ENCODE peak calls at places on chromosomes 7 and 10, in six cellular contexts. I is H1, V is K562, G is GM12878, U is HepG2, X is GM12891. E is an unnamed sample.

GRCh38 chr10:91935886-91936285 is 12.3 kb downstream of the BTAF1 start:
- DNase-seq in I (no peak), V (no peak), G (no peak), U (no peak), X (no peak), E (no peak)

GRCh38 chr10:61567729-61568128 is 95.0 kb upstream of the CABCOCO1 start:
- DNase-seq in I (no peak), V (no peak), G (no peak), U (no peak), X (no peak), E (no peak)

GRCh38 chr10:4981722-4982471 is 18.7 kb downstream of the AKR1C1 start:
- DNase-seq in I (peak), V (peak), G (no peak), U (peak), X (no peak), E (no peak)

GRCh38 chr10:88245974-88246511 is 337.1 kb downstream of the RNLS start:
- DNase-seq in I (no peak), V (no peak), G (no peak), U (no peak), X (no peak), E (no peak)

GRCh38 chr7:28813238-28813962 is 144.7 kb downstream of the TRIL start:
- DNase-seq in I (no peak), V (no peak), G (peak), U (no peak), X (no peak), E (no peak)

GRCh38 chr7:45259966-45260646 is 102.5 kb downstream of the RAMP3 start:
- DNase-seq in I (peak), V (peak), G (no peak), U (peak), X (peak), E (peak)

GRCh38 chr7:30206466-30206865 is 71.7 kb downstream of the MTURN start:
- DNase-seq in I (no peak), V (no peak), G (no peak), U (no peak), X (no peak), E (no peak)

GRCh38 chr10:16950686-16951681 is 133.8 kb upstream of the RSU1 start:
- DNase-seq in I (peak), V (peak), G (no peak), U (no peak), X (no peak), E (no peak)

GRCh38 chr7:107622429-107622828 is 38.2 kb upstream of the SLC26A4 start:
- DNase-seq in I (no peak), V (no peak), G (no peak), U (no peak), X (no peak), E (no peak)

GRCh38 chr7:126791306-126791705 is 461.4 kb downstream of the GRM8 start:
- DNase-seq in I (no peak), V (no peak), G (no peak), U (no peak), X (no peak), E (no peak)

GRCh38 chr7:30927559-30927958 is 15.9 kb downstream of the AQP1 start:
- DNase-seq in I (no peak), V (no peak), G (no peak), U (no peak), X (no peak), E (no peak)

GRCh38 chr7:45457591-45457990 is 116.6 kb upstream of the ADCY1 start:
- DNase-seq in I (no peak), V (no peak), G (no peak), U (no peak), X (no peak), E (no peak)

GRCh38 chr10:15123749-15124184 is 26.6 kb downstream of the RPP38 start:
- DNase-seq in I (no peak), V (no peak), G (no peak), U (no peak), X (no peak), E (no peak)

GRCh38 chr7:152637920-152638580 is 37.9 kb downstream of the XRCC2 start:
- DNase-seq in I (no peak), V (no peak), G (no peak), U (no peak), X (no peak), E (no peak)

GRCh38 chr10:127275793-127276415 is 79.5 kb upstream of the INSYN2A start:
- DNase-seq in I (no peak), V (no peak), G (no peak), U (no peak), X (no peak), E (no peak)

GRCh38 chr10:60032723-60033122 is 126.4 kb upstream of the CCDC6 start:
- DNase-seq in I (no peak), V (no peak), G (peak), U (peak), X (peak), E (no peak)

GRCh38 chr7:97126483-97127171 is 9.1 kb downstream of the SDHAF3 start:
- DNase-seq in I (no peak), V (peak), G (no peak), U (no peak), X (no peak), E (no peak)

GRCh38 chr7:25025218-25025671 is 45.3 kb upstream of the OSBPL3 start:
- DNase-seq in I (no peak), V (no peak), G (no peak), U (peak), X (no peak), E (no peak)

GRCh38 chr10:77371848-77372247 is 265.8 kb downstream of the KCNMA1 start:
- DNase-seq in I (no peak), V (no peak), G (no peak), U (no peak), X (no peak), E (no peak)

GRCh38 chr7:100632951-100633717 is 8.2 kb downstream of the TFR2 start:
- DNase-seq in I (no peak), V (peak), G (no peak), U (no peak), X (no peak), E (no peak)
- TF ChIP-seq TAF1 in I (no peak), V (no peak), G (no peak), U (no peak), X (no peak), E (peak)

GRCh38 chr10:45235823-45236222 is 79.6 kb downstream of the OR13A1 start:
- DNase-seq in I (no peak), V (no peak), G (no peak), U (no peak), X (no peak), E (no peak)
- TF ChIP-seq POLR2AphosphoS5 in I (no peak), V (no peak), G (no peak), U (no peak), X (no peak), E (no peak)

GRCh38 chr7:155205368-155206285 is 92.1 kb upstream of the INSIG1 start:
- DNase-seq in I (no peak), V (peak), G (peak), U (no peak), X (peak), E (peak)
- TF ChIP-seq POLR2A in I (no peak), V (peak), G (peak), U (no peak), X (peak), E (peak)

DNA sequence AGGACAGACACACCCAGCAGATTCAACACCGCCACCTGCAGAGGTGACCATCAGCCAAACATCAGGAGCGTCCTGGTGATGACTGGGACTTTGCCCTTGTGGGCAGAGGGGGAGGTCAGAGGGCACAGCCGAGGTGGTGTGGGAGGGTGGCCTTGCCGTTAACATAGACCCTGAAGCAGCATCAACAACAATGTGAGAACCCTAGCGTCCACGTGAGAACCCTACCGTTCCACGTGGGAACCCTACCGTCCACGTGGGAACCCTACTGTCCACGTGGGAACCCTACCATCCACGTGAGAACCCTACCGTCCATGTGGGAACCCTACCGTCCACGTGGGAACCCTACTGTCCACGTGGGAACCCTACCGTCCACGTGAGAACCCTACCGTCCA is 88.8 kb upstream of the PPP2R2D start:
- DNase-seq in I (no peak), V (no peak), G (no peak), U (no peak), X (no peak), E (no peak)
- TF ChIP-seq TAF1 in I (no peak), V (no peak), G (no peak), U (no peak), X (no peak), E (no peak)

GRCh38 chr7:81234896-81235295 is 316.0 kb upstream of the SEMA3C start:
- DNase-seq in I (no peak), V (no peak), G (no peak), U (no peak), X (no peak), E (no peak)

GRCh38 chr7:81232084-81232799 is 313.4 kb upstream of the SEMA3C start:
- DNase-seq in I (no peak), V (no peak), G (no peak), U (no peak), X (no peak), E (no peak)

GRCh38 chr7:81233208-81233940 is 314.5 kb upstream of the SEMA3C start:
- DNase-seq in I (no peak), V (no peak), G (no peak), U (no peak), X (no peak), E (no peak)

GRCh38 chr7:81235896-81236479 is 317.1 kb upstream of the SEMA3C start:
- DNase-seq in I (no peak), V (no peak), G (no peak), U (no peak), X (no peak), E (no peak)

DNA sequence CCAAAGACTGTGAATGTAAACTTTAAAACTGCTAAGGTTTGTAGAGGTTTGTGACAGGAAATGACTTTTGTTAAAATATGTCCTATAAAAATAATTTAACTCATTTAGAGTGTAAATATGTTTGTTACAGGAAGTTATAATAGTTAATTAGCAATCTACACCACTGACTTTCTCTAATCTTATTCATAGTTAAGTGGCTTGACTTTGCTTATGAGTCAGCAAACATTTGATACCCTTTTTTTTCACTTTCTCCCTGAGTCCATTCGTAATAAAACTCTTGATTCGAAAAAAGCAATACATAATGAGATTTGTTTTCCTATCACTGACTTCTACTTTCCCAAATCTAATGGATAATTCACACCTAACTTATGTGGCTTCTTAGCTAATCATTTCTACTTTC is 317.7 kb upstream of the SEMA3C start:
- DNase-seq in I (no peak), V (no peak), G (no peak), U (no peak), X (no peak), E (no peak)
- TF ChIP-seq POLR2AphosphoS5 in I (no peak), V (no peak), G (no peak), U (no peak), X (no peak), E (no peak)

GRCh38 chr7:34757570-34758110 is 99.6 kb downstream of the NPSR1 start:
- DNase-seq in I (no peak), V (no peak), G (no peak), U (no peak), X (no peak), E (no peak)

GRCh38 chr7:34756691-34757090 is 98.7 kb downstream of the NPSR1 start:
- DNase-seq in I (no peak), V (no peak), G (no peak), U (no peak), X (no peak), E (no peak)

GRCh38 chr7:34755008-34755407 is 97.0 kb downstream of the NPSR1 start:
- DNase-seq in I (no peak), V (no peak), G (no peak), U (no peak), X (no peak), E (no peak)

GRCh38 chr7:34758111-34758601 is 100.1 kb downstream of the NPSR1 start:
- DNase-seq in I (no peak), V (no peak), G (no peak), U (peak), X (no peak), E (no peak)

DNA sequence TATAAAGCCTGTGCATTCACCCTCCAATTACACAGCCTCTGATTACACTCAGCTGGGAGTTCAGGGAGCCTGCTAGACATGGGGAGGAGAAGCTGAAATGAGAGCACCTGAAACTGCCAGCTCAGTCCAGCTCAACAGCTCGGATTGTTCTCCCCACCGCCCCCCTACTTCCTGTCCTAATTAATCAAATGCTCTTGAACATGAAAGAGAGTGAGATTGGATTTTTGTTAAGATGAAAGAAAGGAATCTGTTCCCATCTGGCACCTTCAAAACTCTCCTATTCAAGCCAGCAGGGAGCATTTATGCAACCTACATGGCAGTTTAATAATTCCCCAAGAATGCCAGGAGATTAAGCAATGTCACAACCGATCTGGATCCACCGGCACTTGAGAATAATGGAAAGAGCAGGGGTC is 98.0 kb downstream of the NPSR1 start:
- DNase-seq in I (no peak), V (no peak), G (no peak), U (peak), X (no peak), E (no peak)
- TF ChIP-seq POLR2A in I (no peak), V (no peak), G (no peak), U (no peak), X (no peak), E (no peak)

GRCh38 chr7:19268737-19269136 is 123.5 kb upstream of the FERD3L start:
- DNase-seq in I (no peak), V (no peak), G (no peak), U (no peak), X (no peak), E (no peak)
- TF ChIP-seq TAF1 in I (no peak), V (no peak), G (no peak), U (no peak), X (no peak), E (no peak)

DNA sequence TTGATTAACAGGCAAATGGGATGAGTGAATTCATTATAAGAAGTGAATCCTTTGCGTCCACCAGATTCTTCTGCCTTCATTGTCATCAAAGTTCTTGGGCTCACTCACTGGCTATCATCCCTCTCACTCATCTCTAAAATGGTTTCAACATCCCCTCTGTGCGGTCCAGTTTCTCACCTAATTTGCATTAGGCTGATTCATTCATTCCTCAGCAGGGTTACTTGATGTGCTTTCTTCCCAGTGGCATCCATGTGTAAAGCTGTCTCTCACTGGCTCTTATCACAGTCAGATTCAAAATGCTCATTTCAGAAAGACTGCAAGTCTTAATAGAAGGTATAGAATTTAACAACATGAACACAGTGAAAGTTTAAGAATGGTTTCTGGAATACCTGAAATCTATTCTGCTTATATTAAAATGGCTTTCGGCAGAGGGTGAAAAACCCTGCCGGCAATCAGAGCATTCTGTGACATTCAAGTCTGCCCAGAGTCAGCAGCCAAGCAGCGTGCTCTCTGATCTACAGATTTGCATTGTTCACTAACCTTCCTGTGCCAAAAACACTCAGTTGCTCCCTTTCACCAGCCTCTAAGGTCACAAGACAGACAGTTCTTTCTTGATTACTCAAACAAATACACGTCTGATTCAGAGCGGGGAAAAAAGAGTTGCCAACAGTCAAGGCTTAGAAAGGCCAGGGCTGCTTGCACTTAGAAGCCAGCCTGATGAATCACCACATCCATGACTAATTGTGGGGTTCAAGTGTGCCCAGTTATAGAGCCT is 106.7 kb downstream of the TES start:
- DNase-seq in I (no peak), V (no peak), G (peak), U (peak), X (no peak), E (no peak)
- TF ChIP-seq POLR2AphosphoS5 in I (no peak), V (no peak), G (no peak), U (no peak), X (no peak), E (no peak)

GRCh38 chr10:132401396-132402168 is 4.6 kb downstream of the PWWP2B start:
- DNase-seq in I (no peak), V (no peak), G (no peak), U (no peak), X (no peak), E (no peak)
- TF ChIP-seq POLR2A in I (no peak), V (no peak), G (no peak), U (no peak), X (no peak), E (no peak)

GRCh38 chr10:19048479-19048878 is at the start of gene MALRD1:
- DNase-seq in I (no peak), V (no peak), G (no peak), U (no peak), X (no peak), E (no peak)
- TF ChIP-seq TAF1 in I (no peak), V (no peak), G (no peak), U (no peak), X (no peak), E (no peak)

E was measured in GM12892.